ENCODE peak calls at places on chromosomes 3 and 15, in five cellular contexts. One of them, this sample, is unnamed.

GRCh38 chr3:159339131-159339530 is 537.3 kb downstream of the MFSD1 start:
- DNase-seq in fibroblast of the aortic adventitia: no peak
- DNase-seq in astrocyte of the spinal cord: no peak
- DNase-seq in GM12864: no peak
- DNase-seq in transverse colon: no peak
- DNase-seq in this sample: no peak

GRCh38 chr15:78761020-78761419 is 50.2 kb downstream of the ADAMTS7 start:
- DNase-seq in fibroblast of the aortic adventitia: no peak
- DNase-seq in astrocyte of the spinal cord: no peak
- DNase-seq in GM12864: no peak
- DNase-seq in transverse colon: no peak
- DNase-seq in this sample: no peak

GRCh38 chr15:89640245-89640644 is 15.0 kb downstream of the KIF7 start:
- DNase-seq in fibroblast of the aortic adventitia: no peak
- DNase-seq in astrocyte of the spinal cord: no peak
- DNase-seq in GM12864: no peak
- DNase-seq in transverse colon: no peak
- DNase-seq in this sample: no peak

GRCh38 chr3:140092883-140093536 is 158.0 kb downstream of the CLSTN2 start:
- DNase-seq in fibroblast of the aortic adventitia: no peak
- DNase-seq in astrocyte of the spinal cord: no peak
- DNase-seq in GM12864: no peak
- DNase-seq in transverse colon: no peak
- DNase-seq in this sample: no peak

GRCh38 chr3:31968927-31969418 is 12.1 kb downstream of the OSBPL10 start:
- DNase-seq in fibroblast of the aortic adventitia: peak; percentile 97
- DNase-seq in astrocyte of the spinal cord: peak; percentile 94
- DNase-seq in GM12864: no peak
- DNase-seq in transverse colon: no peak
- DNase-seq in this sample: no peak

GRCh38 chr3:132593950-132594328 is 3.1 kb upstream of the ACKR4 start:
- DNase-seq in fibroblast of the aortic adventitia: peak; percentile 75
- DNase-seq in astrocyte of the spinal cord: peak; percentile 68
- DNase-seq in GM12864: no peak
- DNase-seq in transverse colon: no peak
- DNase-seq in this sample: no peak

GRCh38 chr3:129834580-129834979 is 58.9 kb downstream of the TMCC1 start:
- DNase-seq in fibroblast of the aortic adventitia: no peak
- DNase-seq in astrocyte of the spinal cord: no peak
- DNase-seq in GM12864: no peak
- DNase-seq in transverse colon: no peak
- DNase-seq in this sample: no peak

GRCh38 chr3:156743859-156744258 is 69.5 kb downstream of the TIPARP start:
- DNase-seq in fibroblast of the aortic adventitia: no peak
- DNase-seq in astrocyte of the spinal cord: no peak
- DNase-seq in GM12864: no peak
- DNase-seq in transverse colon: no peak
- DNase-seq in this sample: no peak

GRCh38 chr15:91887921-91888373 is 34.4 kb downstream of the SLCO3A1 start:
- DNase-seq in fibroblast of the aortic adventitia: peak; percentile 40
- DNase-seq in astrocyte of the spinal cord: peak; percentile 12
- DNase-seq in GM12864: no peak
- DNase-seq in transverse colon: no peak
- DNase-seq in this sample: no peak

GRCh38 chr3:73473578-73474448 is 150.9 kb downstream of the PDZRN3 start:
- DNase-seq in fibroblast of the aortic adventitia: no peak
- DNase-seq in astrocyte of the spinal cord: no peak
- DNase-seq in GM12864: no peak
- DNase-seq in transverse colon: no peak
- DNase-seq in this sample: no peak

GRCh38 chr15:28026764-28027713 is 72.1 kb downstream of the OCA2 start:
- DNase-seq in fibroblast of the aortic adventitia: no peak
- DNase-seq in astrocyte of the spinal cord: no peak
- DNase-seq in GM12864: no peak
- DNase-seq in transverse colon: no peak
- DNase-seq in this sample: no peak

GRCh38 chr3:56042326-56042951 is 425.8 kb downstream of the ERC2 start:
- DNase-seq in fibroblast of the aortic adventitia: peak; percentile 52
- DNase-seq in astrocyte of the spinal cord: peak; percentile 66
- DNase-seq in GM12864: no peak
- DNase-seq in transverse colon: no peak
- DNase-seq in this sample: peak; percentile 56

GRCh38 chr15:89136818-89137772 is 48.8 kb downstream of the ABHD2 start:
- DNase-seq in fibroblast of the aortic adventitia: no peak
- DNase-seq in astrocyte of the spinal cord: no peak
- DNase-seq in GM12864: no peak
- DNase-seq in transverse colon: peak; percentile 22
- DNase-seq in this sample: peak; percentile 96

GRCh38 chr3:178540184-178540583 is 3.9 kb downstream of the KCNMB2 start:
- DNase-seq in fibroblast of the aortic adventitia: no peak
- DNase-seq in astrocyte of the spinal cord: no peak
- DNase-seq in GM12864: no peak
- DNase-seq in transverse colon: no peak
- DNase-seq in this sample: no peak

GRCh38 chr3:18035641-18036466 is 293.4 kb upstream of the TBC1D5 start:
- DNase-seq in fibroblast of the aortic adventitia: no peak
- DNase-seq in astrocyte of the spinal cord: no peak
- DNase-seq in GM12864: no peak
- DNase-seq in transverse colon: no peak
- DNase-seq in this sample: no peak

GRCh38 chr3:73580343-73580742 is 44.4 kb downstream of the PDZRN3 start:
- DNase-seq in fibroblast of the aortic adventitia: peak; percentile 96
- DNase-seq in astrocyte of the spinal cord: peak; percentile 87
- DNase-seq in GM12864: no peak
- DNase-seq in transverse colon: no peak
- DNase-seq in this sample: peak; percentile 86

GRCh38 chr15:31365655-31366127 is 39.1 kb downstream of the KLF13 start:
- DNase-seq in fibroblast of the aortic adventitia: peak; percentile 84
- DNase-seq in astrocyte of the spinal cord: peak; percentile 75
- DNase-seq in GM12864: peak; percentile 53
- DNase-seq in transverse colon: peak; percentile 96
- DNase-seq in this sample: peak; percentile 8
- TF ChIP-seq CTCF in fibroblast of the aortic adventitia: peak; percentile 60
- TF ChIP-seq CTCF in astrocyte of the spinal cord: peak; percentile 50
- TF ChIP-seq CTCF in GM12864: peak; percentile 42
- TF ChIP-seq CTCF in transverse colon: peak; percentile 29
- TF ChIP-seq CTCF in this sample: peak; percentile 26

GRCh38 chr3:9204253-9205005 is 45.0 kb downstream of the SRGAP3 start:
- DNase-seq in fibroblast of the aortic adventitia: no peak
- DNase-seq in astrocyte of the spinal cord: no peak
- DNase-seq in GM12864: no peak
- DNase-seq in transverse colon: no peak
- DNase-seq in this sample: no peak
- H3K4me3 ChIP-seq in fibroblast of the aortic adventitia: no peak overlapping the region
- H3K4me3 ChIP-seq in astrocyte of the spinal cord: no peak overlapping the region
- H3K4me3 ChIP-seq in GM12864: no peak overlapping the region
- H3K4me3 ChIP-seq in transverse colon: no peak overlapping the region
- H3K4me3 ChIP-seq in this sample: no peak overlapping the region

DNA sequence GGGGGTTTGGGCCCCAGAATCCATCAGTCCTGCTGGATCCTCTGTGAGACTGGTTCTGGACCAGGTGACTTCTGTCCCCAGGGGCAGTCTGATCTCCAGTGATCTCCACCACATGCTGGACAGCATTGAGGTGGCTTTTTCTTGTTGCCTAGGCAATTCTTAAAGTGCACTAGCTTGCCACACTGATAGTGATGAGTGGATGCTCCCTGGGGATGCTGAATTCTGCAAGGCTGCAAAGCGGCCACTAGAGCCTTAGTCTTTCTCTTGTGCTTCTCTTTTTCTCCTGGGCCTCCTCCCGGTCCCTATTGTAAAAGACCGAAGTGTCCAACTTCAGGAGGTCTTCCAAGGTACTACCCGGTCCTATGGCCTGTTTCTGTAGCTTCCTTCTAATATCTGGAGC is 70.4 kb upstream of the ATP11B start:
- DNase-seq in fibroblast of the aortic adventitia: no peak
- DNase-seq in astrocyte of the spinal cord: no peak
- DNase-seq in GM12864: no peak
- DNase-seq in transverse colon: no peak
- DNase-seq in this sample: no peak
- TF ChIP-seq CTCF in fibroblast of the aortic adventitia: no peak
- TF ChIP-seq CTCF in astrocyte of the spinal cord: no peak
- TF ChIP-seq CTCF in GM12864: no peak
- TF ChIP-seq CTCF in transverse colon: no peak
- TF ChIP-seq CTCF in this sample: no peak

GRCh38 chr15:49423021-49423420 is at the start of gene FGF7:
- DNase-seq in fibroblast of the aortic adventitia: peak; percentile 94
- DNase-seq in astrocyte of the spinal cord: peak; percentile 60
- DNase-seq in GM12864: no peak
- DNase-seq in transverse colon: no peak
- DNase-seq in this sample: no peak

GRCh38 chr15:49421991-49422390 is 1.1 kb upstream of the FGF7 start:
- DNase-seq in fibroblast of the aortic adventitia: peak; percentile 86
- DNase-seq in astrocyte of the spinal cord: peak; percentile 76
- DNase-seq in GM12864: peak; percentile 21
- DNase-seq in transverse colon: peak; percentile 24
- DNase-seq in this sample: peak; percentile 32

GRCh38 chr15:49427369-49427768 is 4.3 kb downstream of the FGF7 start:
- DNase-seq in fibroblast of the aortic adventitia: no peak
- DNase-seq in astrocyte of the spinal cord: no peak
- DNase-seq in GM12864: no peak
- DNase-seq in transverse colon: no peak
- DNase-seq in this sample: no peak

GRCh38 chr15:49423906-49424520 is 971 bp downstream of the FGF7 start:
- DNase-seq in fibroblast of the aortic adventitia: peak; percentile 62
- DNase-seq in astrocyte of the spinal cord: no peak
- DNase-seq in GM12864: no peak
- DNase-seq in transverse colon: no peak
- DNase-seq in this sample: no peak

GRCh38 chr15:49424954-49425353 is 1.9 kb downstream of the FGF7 start:
- DNase-seq in fibroblast of the aortic adventitia: no peak
- DNase-seq in astrocyte of the spinal cord: no peak
- DNase-seq in GM12864: no peak
- DNase-seq in transverse colon: no peak
- DNase-seq in this sample: no peak
- H3K4me3 ChIP-seq in fibroblast of the aortic adventitia: peak overlapping the region; percentile 74
- H3K4me3 ChIP-seq in astrocyte of the spinal cord: no peak overlapping the region
- H3K4me3 ChIP-seq in GM12864: no peak overlapping the region
- H3K4me3 ChIP-seq in transverse colon: no peak overlapping the region
- H3K4me3 ChIP-seq in this sample: no peak overlapping the region

GRCh38 chr3:155739154-155739553 is 5.7 kb downstream of the PLCH1 start:
- DNase-seq in fibroblast of the aortic adventitia: no peak
- DNase-seq in astrocyte of the spinal cord: no peak
- DNase-seq in GM12864: no peak
- DNase-seq in transverse colon: no peak
- DNase-seq in this sample: no peak
- TF ChIP-seq CTCF in fibroblast of the aortic adventitia: no peak
- TF ChIP-seq CTCF in astrocyte of the spinal cord: no peak
- TF ChIP-seq CTCF in GM12864: no peak
- TF ChIP-seq CTCF in transverse colon: no peak
- TF ChIP-seq CTCF in this sample: no peak

GRCh38 chr15:49619226-49619625 is 1.4 kb downstream of the FAM227B start:
- DNase-seq in fibroblast of the aortic adventitia: no peak
- DNase-seq in astrocyte of the spinal cord: no peak
- DNase-seq in GM12864: no peak
- DNase-seq in transverse colon: no peak
- DNase-seq in this sample: no peak
- H3K4me3 ChIP-seq in fibroblast of the aortic adventitia: no peak overlapping the region
- H3K4me3 ChIP-seq in astrocyte of the spinal cord: no peak overlapping the region
- H3K4me3 ChIP-seq in GM12864: no peak overlapping the region
- H3K4me3 ChIP-seq in transverse colon: no peak overlapping the region
- H3K4me3 ChIP-seq in this sample: no peak overlapping the region

GRCh38 chr15:74315626-74316025 is 51.8 kb downstream of the CYP11A1 start:
- DNase-seq in fibroblast of the aortic adventitia: no peak
- DNase-seq in astrocyte of the spinal cord: no peak
- DNase-seq in GM12864: peak; percentile 54
- DNase-seq in transverse colon: peak; percentile 19
- DNase-seq in this sample: no peak

GRCh38 chr15:74312445-74313007 is 54.9 kb downstream of the CYP11A1 start:
- DNase-seq in fibroblast of the aortic adventitia: no peak
- DNase-seq in astrocyte of the spinal cord: no peak
- DNase-seq in GM12864: no peak
- DNase-seq in transverse colon: no peak
- DNase-seq in this sample: no peak

GRCh38 chr15:74313889-74314288 is 53.6 kb downstream of the CYP11A1 start:
- DNase-seq in fibroblast of the aortic adventitia: no peak
- DNase-seq in astrocyte of the spinal cord: no peak
- DNase-seq in GM12864: no peak
- DNase-seq in transverse colon: no peak
- DNase-seq in this sample: no peak

GRCh38 chr15:74316116-74316515 is 51.3 kb downstream of the CYP11A1 start:
- DNase-seq in fibroblast of the aortic adventitia: no peak
- DNase-seq in astrocyte of the spinal cord: no peak
- DNase-seq in GM12864: no peak
- DNase-seq in transverse colon: no peak
- DNase-seq in this sample: no peak

DNA sequence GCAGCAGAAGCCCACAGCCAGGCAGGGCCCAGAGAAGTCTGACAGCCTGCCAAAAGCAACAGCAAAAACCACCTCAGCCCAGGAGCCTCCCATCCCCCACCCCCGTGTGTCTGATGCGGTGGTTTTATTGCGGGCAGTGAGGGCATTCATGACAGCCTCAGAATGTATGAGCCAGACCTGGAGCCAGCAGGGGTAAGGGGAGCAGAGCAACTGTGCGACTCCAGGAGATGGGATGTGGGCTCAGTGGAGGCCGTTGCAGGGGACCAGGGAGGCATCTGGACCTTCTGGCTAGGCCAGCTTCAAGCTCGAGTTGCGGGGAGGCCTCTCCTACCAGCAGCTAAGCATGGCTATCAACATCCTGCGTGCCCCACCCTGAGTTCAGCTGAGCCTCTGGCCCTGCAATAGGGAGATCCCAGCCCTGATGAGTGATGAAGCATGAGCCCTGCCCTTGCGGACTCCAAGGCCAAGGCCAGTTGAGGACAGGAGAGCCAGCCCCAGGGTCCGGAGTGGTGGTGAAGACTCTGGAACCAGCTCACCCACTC is 52.5 kb downstream of the CYP11A1 start:
- DNase-seq in fibroblast of the aortic adventitia: peak; percentile 54
- DNase-seq in astrocyte of the spinal cord: peak; percentile 60
- DNase-seq in GM12864: no peak
- DNase-seq in transverse colon: no peak
- DNase-seq in this sample: no peak
- TF ChIP-seq CTCF in fibroblast of the aortic adventitia: no peak
- TF ChIP-seq CTCF in astrocyte of the spinal cord: no peak
- TF ChIP-seq CTCF in GM12864: no peak
- TF ChIP-seq CTCF in transverse colon: no peak
- TF ChIP-seq CTCF in this sample: no peak